ENCODE peak calls at places on chromosomes 5 and 9, in seven cellular contexts. X, J, U, G, H, V and B are unnamed samples.

GRCh38 chr9:112863781-112864180 is 26.9 kb downstream of the SLC46A2 start:
- DNase-seq in X (no peak), J (no peak), U (no peak), G (no peak), H (no peak), V (no peak), B (no peak)

GRCh38 chr5:15304066-15304731 is 195.8 kb upstream of the FBXL7 start:
- DNase-seq in X (no peak), J (no peak), U (no peak), G (no peak), H (no peak), V (no peak), B (no peak)

GRCh38 chr5:84383816-84384603 is 670 bp downstream of the EDIL3 start:
- DNase-seq in X (no peak), J (peak), U (no peak), G (no peak), H (no peak), V (no peak), B (peak)

GRCh38 chr9:137920753-137921152 is 43.2 kb downstream of the CACNA1B start:
- DNase-seq in X (no peak), J (no peak), U (no peak), G (no peak), H (no peak), V (no peak), B (no peak)

GRCh38 chr9:68981825-68982224 is 32.1 kb downstream of the PRKACG start:
- DNase-seq in X (no peak), J (no peak), U (no peak), G (no peak), H (no peak), V (no peak), B (peak)

GRCh38 chr5:5315068-5315835 is 107.2 kb upstream of the ICE1 start:
- DNase-seq in X (no peak), J (no peak), U (no peak), G (no peak), H (no peak), V (no peak), B (no peak)

GRCh38 chr5:6598351-6598900 is 34.4 kb downstream of the NSUN2 start:
- DNase-seq in X (no peak), J (no peak), U (no peak), G (no peak), H (no peak), V (peak), B (no peak)

GRCh38 chr5:66232701-66233100 is 88.6 kb downstream of the SREK1 start:
- DNase-seq in X (no peak), J (no peak), U (no peak), G (no peak), H (no peak), V (no peak), B (no peak)

GRCh38 chr9:115022760-115023434 is 92.5 kb upstream of the TNFSF8 start:
- DNase-seq in X (peak), J (no peak), U (no peak), G (no peak), H (no peak), V (no peak), B (no peak)

GRCh38 chr5:169895876-169896275 is 84.4 kb downstream of the INSYN2B start:
- DNase-seq in X (no peak), J (no peak), U (no peak), G (no peak), H (peak), V (peak), B (no peak)

GRCh38 chr9:136438909-136439549 is 616 bp downstream of the INPP5E start:
- DNase-seq in X (peak), J (peak), U (peak), G (no peak), H (no peak), V (no peak), B (peak)

GRCh38 chr5:132017738-132018625 is 6.5 kb upstream of the ACSL6 start:
- DNase-seq in X (no peak), J (no peak), U (peak), G (no peak), H (no peak), V (no peak), B (no peak)

GRCh38 chr9:109286981-109287380 is 33.9 kb downstream of the EPB41L4B start:
- DNase-seq in X (peak), J (no peak), U (no peak), G (no peak), H (no peak), V (peak), B (no peak)

GRCh38 chr9:89732295-89732951 is 127.6 kb downstream of the GADD45G start:
- DNase-seq in X (no peak), J (no peak), U (no peak), G (no peak), H (no peak), V (no peak), B (no peak)

GRCh38 chr5:68432682-68433081 is 217.1 kb downstream of the PIK3R1 start:
- DNase-seq in X (no peak), J (no peak), U (no peak), G (no peak), H (no peak), V (no peak), B (no peak)

GRCh38 chr9:134186471-134187109 is 22.2 kb upstream of the RNU6ATAC start:
- DNase-seq in X (no peak), J (no peak), U (no peak), G (no peak), H (no peak), V (peak), B (no peak)

GRCh38 chr5:171272996-171273970 is 35.8 kb upstream of the TLX3 start:
- DNase-seq in X (no peak), J (peak), U (no peak), G (no peak), H (no peak), V (no peak), B (no peak)

GRCh38 chr9:111974092-111974681 is 77.6 kb downstream of the UGCG start:
- DNase-seq in X (peak), J (no peak), U (no peak), G (no peak), H (no peak), V (peak), B (no peak)

GRCh38 chr9:41229408-41230401 is 40.6 kb upstream of the ZNG1F start:
- DNase-seq in X (no peak), J (no peak), U (no peak), G (no peak), H (no peak), V (no peak), B (peak)

GRCh38 chr5:121053055-121053985 is 589.2 kb downstream of the PRR16 start:
- DNase-seq in X (no peak), J (no peak), U (no peak), G (peak), H (no peak), V (no peak), B (no peak)

GRCh38 chr5:95403996-95404395 is 12.8 kb downstream of the FAM81B start:
- DNase-seq in X (no peak), J (no peak), U (no peak), G (no peak), H (no peak), V (no peak), B (no peak)

GRCh38 chr9:16001856-16002255 is 449.0 kb downstream of the CCDC171 start:
- DNase-seq in X (peak), J (no peak), U (no peak), G (no peak), H (no peak), V (no peak), B (no peak)

GRCh38 chr9:6355728-6356127 is 27.6 kb downstream of the TPD52L3 start:
- DNase-seq in X (peak), J (no peak), U (no peak), G (peak), H (no peak), V (no peak), B (peak)

GRCh38 chr9:77883846-77884771 is 147.5 kb downstream of the GNAQ start:
- DNase-seq in X (no peak), J (no peak), U (no peak), G (no peak), H (no peak), V (no peak), B (no peak)

GRCh38 chr5:82168294-82168693 is 109.9 kb downstream of the RPS23 start:
- DNase-seq in X (no peak), J (no peak), U (no peak), G (no peak), H (no peak), V (no peak), B (no peak)

GRCh38 chr9:114465906-114466900 is 39.1 kb downstream of the WHRN start:
- DNase-seq in X (no peak), J (no peak), U (no peak), G (no peak), H (no peak), V (peak), B (no peak)

GRCh38 chr5:77892061-77893010 is 116.2 kb upstream of the TBCA start:
- DNase-seq in X (no peak), J (no peak), U (no peak), G (no peak), H (no peak), V (no peak), B (no peak)

GRCh38 chr5:16540421-16540820 is 74.8 kb upstream of the ZNF622 start:
- DNase-seq in X (peak), J (no peak), U (no peak), G (no peak), H (no peak), V (no peak), B (no peak)

GRCh38 chr5:10387690-10388089 is 34.2 kb downstream of the MARCHF6 start:
- DNase-seq in X (peak), J (no peak), U (no peak), G (peak), H (no peak), V (no peak), B (no peak)

GRCh38 chr5:83025690-83026472 is 51.3 kb downstream of the TMEM167A start:
- DNase-seq in X (no peak), J (no peak), U (no peak), G (no peak), H (no peak), V (peak), B (no peak)

GRCh38 chr9:89015330-89015729 is 24.1 kb downstream of the S1PR3 start:
- DNase-seq in X (no peak), J (no peak), U (no peak), G (no peak), H (no peak), V (no peak), B (no peak)

GRCh38 chr5:132243366-132243977 is 14.0 kb upstream of the PDLIM4 start:
- DNase-seq in X (no peak), J (no peak), U (no peak), G (no peak), H (no peak), V (peak), B (no peak)

GRCh38 chr5:16855475-16855874 is 80.6 kb downstream of the MYO10 start:
- DNase-seq in X (peak), J (peak), U (no peak), G (no peak), H (no peak), V (peak), B (no peak)

GRCh38 chr5:60604771-60605170 is 95.2 kb downstream of the DEPDC1B start:
- DNase-seq in X (no peak), J (no peak), U (no peak), G (no peak), H (no peak), V (no peak), B (no peak)

GRCh38 chr9:121445986-121446385 is 53.7 kb downstream of the GGTA1 start:
- DNase-seq in X (no peak), J (no peak), U (no peak), G (no peak), H (no peak), V (no peak), B (no peak)

GRCh38 chr5:133405275-133406034 is 206.9 kb downstream of the FSTL4 start:
- DNase-seq in X (no peak), J (no peak), U (no peak), G (no peak), H (no peak), V (no peak), B (no peak)

GRCh38 chr9:127658431-127658830 is 46.4 kb downstream of the STXBP1 start:
- DNase-seq in X (no peak), J (no peak), U (no peak), G (no peak), H (no peak), V (no peak), B (no peak)

DNA sequence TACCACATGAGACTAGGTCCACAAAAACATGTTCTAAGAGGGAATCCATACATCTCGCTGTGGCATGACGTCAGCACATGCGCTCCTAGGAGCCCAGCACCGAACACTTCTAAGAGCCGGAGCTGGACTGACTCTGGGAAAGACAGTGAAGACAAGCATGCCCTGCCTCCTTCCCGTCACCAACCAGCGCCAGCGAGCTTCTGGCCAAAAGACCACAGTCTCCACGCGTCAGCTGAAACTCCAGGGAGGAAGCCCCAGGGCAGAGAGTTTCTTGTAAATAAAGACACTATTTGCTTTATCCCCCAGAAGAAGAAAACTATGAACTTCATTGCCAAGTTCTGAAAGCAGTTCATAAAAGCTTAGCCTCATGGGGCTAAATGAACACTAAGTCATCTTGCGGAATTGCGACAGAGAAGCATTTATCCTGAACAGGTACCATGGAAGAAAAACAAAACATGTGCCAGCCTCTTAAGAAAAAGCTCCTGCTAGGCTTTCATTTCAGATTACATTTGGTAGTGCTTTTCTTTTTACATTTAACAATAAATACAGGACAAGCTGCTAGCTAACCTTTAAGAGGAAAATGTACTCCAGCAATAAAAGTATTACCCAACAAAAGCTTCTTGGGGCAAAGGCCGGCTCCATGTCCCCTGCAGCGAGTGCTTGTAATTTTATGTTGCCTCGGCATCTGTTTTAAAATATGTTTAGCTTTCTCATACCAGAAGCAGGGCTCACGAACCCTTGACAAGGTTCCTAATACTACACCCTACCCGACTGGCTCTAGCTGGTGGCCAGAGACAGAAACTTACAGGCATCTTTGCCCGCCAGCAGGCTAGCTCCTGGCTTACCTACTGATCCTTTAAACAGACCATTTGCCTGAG is 96.5 kb downstream of the PRRT1B start:
- DNase-seq in X (peak), J (no peak), U (no peak), G (no peak), H (no peak), V (no peak), B (no peak)
- TF ChIP-seq CTCF in X (no peak), J (no peak), U (no peak), G (peak), H (no peak), V (no peak), B (no peak)

GRCh38 chr5:153782589-153783238 is 256.0 kb downstream of the FAM114A2 start:
- DNase-seq in X (no peak), J (peak), U (no peak), G (no peak), H (no peak), V (no peak), B (no peak)
- TF ChIP-seq CTCF in X (no peak), J (no peak), U (no peak), G (no peak), H (no peak), V (no peak), B (no peak)

DNA sequence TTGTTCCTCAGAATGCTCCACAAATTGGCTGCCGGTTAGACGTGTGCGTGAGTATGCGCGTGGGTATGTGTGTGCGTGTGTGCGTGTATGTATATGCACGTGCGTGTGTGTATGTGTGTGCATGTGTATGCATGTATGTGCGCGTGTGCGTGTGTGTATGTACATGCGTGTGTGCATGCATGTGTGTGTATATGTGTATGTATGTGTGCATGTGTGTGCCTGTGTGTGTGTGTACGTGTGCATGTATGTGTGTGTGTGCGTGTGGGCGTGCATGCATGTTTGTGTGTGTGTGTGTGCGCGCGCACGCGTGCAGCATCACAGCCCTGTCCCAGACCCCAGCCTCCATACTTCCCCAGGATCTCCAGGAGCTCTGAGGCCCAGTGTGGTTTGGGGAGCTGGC is 183.1 kb upstream of the IER5L start:
- DNase-seq in X (no peak), J (no peak), U (no peak), G (no peak), H (no peak), V (no peak), B (no peak)
- TF ChIP-seq CTCF in X (no peak), J (no peak), U (no peak), G (no peak), H (no peak), V (no peak), B (no peak)

DNA sequence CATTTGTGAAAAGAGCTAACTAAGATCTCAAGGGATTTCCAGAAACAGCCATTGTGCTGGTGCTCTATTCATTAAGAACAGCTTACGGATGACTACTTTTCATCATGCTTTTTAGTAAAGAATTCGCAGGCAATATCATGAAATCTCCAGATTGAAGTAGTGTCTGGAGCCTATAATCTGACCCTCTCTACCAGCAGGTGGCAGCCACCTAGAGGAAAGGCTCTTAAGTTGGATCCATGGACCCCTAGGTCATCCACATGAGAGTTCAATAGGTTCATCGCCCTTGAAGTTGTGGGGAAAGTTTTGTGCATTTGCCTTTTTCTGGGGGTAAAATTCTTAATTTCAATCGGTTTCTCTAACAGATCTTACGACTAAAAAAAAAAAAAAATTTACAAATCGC is 82.3 kb downstream of the SLC1A3 start:
- DNase-seq in X (no peak), J (peak), U (no peak), G (no peak), H (no peak), V (no peak), B (peak)
- TF ChIP-seq CTCF in X (peak), J (peak), U (no peak), G (peak), H (peak), V (no peak), B (peak)